ENCODE peak calls at places on chromosomes 3 and 15, in ten cellular contexts. L is sigmoid colon, X is HepG2, S is NB4, I is heart left ventricle, V is GM13976, J is MM.1S, Z is fibroblast of pulmonary artery, A is IMR-90, Y is endothelial cell. H is an unnamed sample.

GRCh38 chr3:54681706-54682105 is 246.2 kb downstream of the LRTM1 start:
- DNase-seq in L (no peak), X (no peak), S (no peak), I (no peak), V (no peak), J (no peak), Z (no peak), A (no peak), Y (no peak), H (no peak)

GRCh38 chr15:47027322-47027946 is 689.9 kb upstream of the SEMA6D start:
- DNase-seq in L (no peak), X (no peak), S (peak), I (no peak), V (no peak), J (peak), Z (no peak), A (no peak), Y (no peak), H (no peak)

GRCh38 chr3:149352556-149352955 is 19.1 kb upstream of the TM4SF18 start:
- DNase-seq in L (peak), X (peak), S (peak), I (peak), V (peak), J (peak), Z (peak), A (peak), Y (peak), H (peak)

GRCh38 chr3:72892870-72893269 is 5.0 kb downstream of the GXYLT2 start:
- DNase-seq in L (no peak), X (peak), S (peak), I (no peak), V (no peak), J (no peak), Z (peak), A (no peak), Y (peak), H (no peak)

GRCh38 chr15:43241100-43241499 is 20.3 kb upstream of the EPB42 start:
- DNase-seq in L (peak), X (no peak), S (no peak), I (no peak), V (no peak), J (no peak), Z (peak), A (peak), Y (no peak), H (no peak)

GRCh38 chr15:66483131-66483566 is 14.4 kb downstream of the SNAPC5 start:
- DNase-seq in L (no peak), X (no peak), S (peak), I (no peak), V (no peak), J (no peak), Z (no peak), A (peak), Y (no peak), H (no peak)

GRCh38 chr3:116048991-116049390 is 396.3 kb downstream of the LSAMP start:
- DNase-seq in L (no peak), X (no peak), S (no peak), I (no peak), V (no peak), J (no peak), Z (no peak), A (no peak), Y (no peak), H (no peak)

GRCh38 chr3:169203631-169204550 is 459.6 kb downstream of the MECOM start:
- DNase-seq in L (no peak), X (no peak), S (no peak), I (no peak), V (no peak), J (no peak), Z (peak), A (no peak), Y (no peak), H (no peak)

GRCh38 chr3:157199841-157200240 is 39.9 kb upstream of the CCNL1 start:
- DNase-seq in L (no peak), X (no peak), S (no peak), I (no peak), V (no peak), J (no peak), Z (peak), A (peak), Y (no peak), H (no peak)

GRCh38 chr15:80508783-80509182 is 104.6 kb downstream of the ARNT2 start:
- DNase-seq in L (no peak), X (no peak), S (no peak), I (no peak), V (no peak), J (no peak), Z (no peak), A (no peak), Y (no peak), H (no peak)

GRCh38 chr3:69009559-69010410 is 3.7 kb downstream of the EOGT start:
- DNase-seq in L (no peak), X (no peak), S (no peak), I (no peak), V (no peak), J (no peak), Z (peak), A (peak), Y (peak), H (no peak)

GRCh38 chr3:101383156-101383575 is 62.8 kb upstream of the IMPG2 start:
- DNase-seq in L (peak), X (no peak), S (no peak), I (no peak), V (no peak), J (no peak), Z (peak), A (peak), Y (no peak), H (no peak)

GRCh38 chr3:117735481-117736101 is 1026.0 kb downstream of the TUSC7 start:
- DNase-seq in L (no peak), X (no peak), S (no peak), I (no peak), V (no peak), J (no peak), Z (peak), A (peak), Y (no peak), H (no peak)

GRCh38 chr15:98802187-98802586 is 153.8 kb downstream of the IGF1R start:
- DNase-seq in L (no peak), X (no peak), S (no peak), I (no peak), V (no peak), J (no peak), Z (no peak), A (no peak), Y (no peak), H (no peak)

GRCh38 chr3:78970656-78971055 is 797.1 kb downstream of the ROBO1 start:
- DNase-seq in L (no peak), X (no peak), S (no peak), I (no peak), V (no peak), J (no peak), Z (no peak), A (peak), Y (no peak), H (no peak)

GRCh38 chr3:135217730-135218129 is 422.7 kb downstream of the EPHB1 start:
- DNase-seq in L (no peak), X (no peak), S (no peak), I (no peak), V (no peak), J (no peak), Z (no peak), A (no peak), Y (no peak), H (no peak)

GRCh38 chr15:52392008-52392687 is 96.5 kb upstream of the MYO5C start:
- DNase-seq in L (no peak), X (no peak), S (no peak), I (no peak), V (no peak), J (no peak), Z (peak), A (peak), Y (no peak), H (no peak)

GRCh38 chr3:62525276-62525675 is 151.9 kb upstream of the FEZF2 start:
- DNase-seq in L (no peak), X (no peak), S (no peak), I (no peak), V (no peak), J (no peak), Z (no peak), A (peak), Y (no peak), H (no peak)

GRCh38 chr15:71374607-71375352 is 259.5 kb downstream of the THSD4 start:
- DNase-seq in L (no peak), X (no peak), S (no peak), I (no peak), V (no peak), J (no peak), Z (peak), A (peak), Y (no peak), H (no peak)

GRCh38 chr15:34818531-34818930 is 23.2 kb upstream of the ACTC1 start:
- DNase-seq in L (no peak), X (no peak), S (no peak), I (no peak), V (no peak), J (no peak), Z (no peak), A (peak), Y (no peak), H (no peak)

GRCh38 chr3:23533596-23534386 is 272.0 kb upstream of the UBE2E1 start:
- DNase-seq in L (no peak), X (no peak), S (no peak), I (no peak), V (no peak), J (no peak), Z (no peak), A (no peak), Y (no peak), H (no peak)

GRCh38 chr3:5840091-5840490 is 652.6 kb downstream of the EDEM1 start:
- DNase-seq in L (no peak), X (no peak), S (no peak), I (no peak), V (no peak), J (no peak), Z (no peak), A (no peak), Y (no peak), H (no peak)

GRCh38 chr15:61861962-61862361 is 198.3 kb downstream of the VPS13C start:
- DNase-seq in L (no peak), X (no peak), S (no peak), I (no peak), V (no peak), J (no peak), Z (no peak), A (no peak), Y (no peak), H (no peak)

GRCh38 chr3:184718431-184718830 is 6.6 kb upstream of the MAGEF1 start:
- DNase-seq in L (no peak), X (no peak), S (no peak), I (no peak), V (no peak), J (no peak), Z (no peak), A (no peak), Y (no peak), H (no peak)

GRCh38 chr15:62121273-62122015 is 43.6 kb downstream of the C2CD4B start:
- DNase-seq in L (no peak), X (no peak), S (no peak), I (no peak), V (no peak), J (peak), Z (no peak), A (no peak), Y (no peak), H (no peak)

GRCh38 chr3:105845488-105845887 is 23.3 kb downstream of the CBLB start:
- DNase-seq in L (no peak), X (peak), S (no peak), I (no peak), V (no peak), J (no peak), Z (no peak), A (no peak), Y (no peak), H (no peak)

GRCh38 chr3:131728898-131729297 is 226.1 kb upstream of the MRPL3 start:
- DNase-seq in L (no peak), X (no peak), S (no peak), I (no peak), V (no peak), J (no peak), Z (no peak), A (no peak), Y (no peak), H (no peak)

DNA sequence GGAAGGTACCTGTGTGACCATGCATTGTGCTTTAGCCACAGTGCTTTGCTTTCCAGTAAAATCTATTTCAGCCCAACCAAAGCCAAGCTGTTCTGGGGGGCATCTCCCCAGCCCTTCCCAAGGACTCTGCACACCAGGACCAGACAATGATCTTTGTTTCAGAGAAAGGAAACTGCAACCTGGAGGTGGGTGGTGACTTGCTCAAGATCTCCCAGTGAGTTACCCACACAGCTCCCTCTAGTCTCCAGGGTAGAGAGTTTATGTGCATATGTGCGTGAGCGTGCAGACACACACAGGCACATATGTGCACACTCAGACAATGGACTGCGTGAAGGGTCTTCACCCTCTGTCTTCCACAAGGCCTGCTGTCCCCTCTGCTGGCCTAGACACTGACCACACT is 162.4 kb upstream of the TLE3 start:
- DNase-seq in L (no peak), X (no peak), S (peak), I (no peak), V (no peak), J (peak), Z (no peak), A (no peak), Y (no peak), H (no peak)
- TF ChIP-seq CTCF in L (no peak), X (no peak), S (peak), I (no peak), V (peak), J (no peak), Z (no peak), A (no peak), Y (no peak), H (peak)

GRCh38 chr3:13192471-13193213 is 119.4 kb upstream of the IQSEC1 start:
- DNase-seq in L (peak), X (peak), S (peak), I (peak), V (no peak), J (no peak), Z (no peak), A (peak), Y (peak), H (no peak)
- TF ChIP-seq CTCF in L (no peak), X (peak), S (peak), I (no peak), V (no peak), J (peak), Z (peak), A (peak), Y (peak), H (no peak)

DNA sequence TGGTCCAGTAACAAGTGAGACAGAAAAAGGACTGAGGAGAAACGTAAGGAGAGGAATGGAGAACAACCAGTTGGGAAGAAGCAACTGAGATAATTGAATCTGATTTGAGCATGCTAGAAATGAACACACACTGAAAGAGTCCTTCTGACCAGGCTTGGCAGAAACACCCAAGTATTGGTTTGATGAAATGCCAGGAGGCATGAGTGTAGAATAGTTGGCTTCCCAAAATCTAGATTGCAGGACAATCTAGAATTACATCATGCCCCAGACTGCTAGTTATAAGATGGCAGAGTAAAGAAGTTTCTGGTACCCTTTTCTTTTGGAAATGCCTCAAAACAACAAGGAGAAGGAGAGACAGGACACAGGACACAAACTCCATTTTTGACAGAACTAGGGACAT is 189.7 kb upstream of the STT3B start:
- DNase-seq in L (no peak), X (no peak), S (no peak), I (no peak), V (no peak), J (no peak), Z (no peak), A (no peak), Y (no peak), H (no peak)
- TF ChIP-seq CTCF in L (no peak), X (no peak), S (no peak), I (no peak), V (no peak), J (no peak), Z (no peak), A (no peak), Y (no peak), H (no peak)

DNA sequence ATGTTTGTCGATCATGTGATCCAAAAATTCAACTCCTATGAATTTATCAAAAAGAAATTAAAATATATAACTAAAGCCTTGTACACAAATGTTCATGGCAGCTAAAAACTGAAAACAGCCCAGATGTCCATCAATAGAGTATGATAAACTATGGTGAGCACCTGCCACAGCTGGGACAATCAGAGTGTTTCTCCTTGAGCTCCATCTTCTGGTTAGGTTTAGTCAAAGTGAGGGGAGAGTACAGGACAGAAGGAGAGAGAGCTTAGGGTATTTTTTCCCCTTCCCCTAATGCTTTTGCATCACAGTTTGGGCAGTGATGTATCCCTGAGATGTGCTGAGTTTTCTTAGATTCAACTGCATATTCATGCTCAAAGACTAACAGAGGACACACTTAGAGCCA is 65.5 kb downstream of the FSIP1 start:
- DNase-seq in L (no peak), X (peak), S (no peak), I (no peak), V (no peak), J (no peak), Z (no peak), A (no peak), Y (no peak), H (no peak)
- TF ChIP-seq CTCF in L (no peak), X (no peak), S (no peak), I (no peak), V (no peak), J (no peak), Z (no peak), A (no peak), Y (no peak), H (no peak)

GRCh38 chr3:9793161-9793781 is 389 bp downstream of the ARPC4 start:
- DNase-seq in L (no peak), X (peak), S (peak), I (no peak), V (no peak), J (peak), Z (peak), A (peak), Y (peak), H (no peak)

GRCh38 chr3:9791790-9792404 is 376 bp downstream of the TADA3 start:
- DNase-seq in L (no peak), X (no peak), S (no peak), I (no peak), V (no peak), J (no peak), Z (no peak), A (no peak), Y (no peak), H (no peak)

GRCh38 chr3:9794400-9794799 is 1.5 kb downstream of the ARPC4 start:
- DNase-seq in L (no peak), X (no peak), S (no peak), I (no peak), V (no peak), J (no peak), Z (no peak), A (no peak), Y (no peak), H (no peak)

GRCh38 chr3:9791127-9791526 is 1.1 kb downstream of the TADA3 start:
- DNase-seq in L (no peak), X (no peak), S (no peak), I (no peak), V (no peak), J (no peak), Z (no peak), A (no peak), Y (no peak), H (no peak)

DNA sequence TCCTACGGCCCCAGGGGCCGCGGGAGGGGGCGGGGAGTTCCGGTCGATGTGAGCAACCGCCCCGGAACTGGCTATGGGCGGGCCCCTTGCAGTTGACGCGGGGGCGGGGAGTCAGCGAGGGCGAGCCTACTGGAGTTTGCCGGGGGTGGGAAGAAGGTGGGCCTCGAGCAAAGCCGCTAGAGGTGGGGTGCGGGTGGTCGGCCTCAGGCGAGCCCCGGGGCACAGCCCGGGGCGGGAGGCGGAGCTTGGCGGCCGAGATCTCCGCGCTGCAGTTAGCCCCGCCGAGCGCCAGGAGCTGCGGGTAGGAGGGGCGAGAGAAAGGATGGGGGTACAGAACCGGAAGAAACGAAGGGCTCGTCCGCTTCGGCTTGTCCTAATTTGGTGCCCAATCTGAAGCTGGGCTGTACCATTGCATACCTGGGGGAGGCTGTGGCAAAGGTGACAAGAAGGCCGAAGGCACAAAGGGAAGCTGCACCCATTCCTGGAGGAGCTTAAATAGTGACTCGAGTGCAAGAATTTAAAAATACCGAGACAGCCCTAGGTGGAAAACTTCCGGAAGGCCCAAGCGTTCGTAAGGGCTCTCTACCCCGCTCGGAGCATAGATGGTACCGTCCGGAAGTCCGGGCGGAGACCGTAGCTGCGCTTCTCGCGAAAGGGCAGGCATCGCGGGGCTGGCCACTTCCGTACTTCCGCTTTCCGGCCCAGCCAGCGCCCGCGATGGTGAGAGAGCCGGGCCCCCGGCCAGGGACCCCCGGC is at the start of the genes ARPC4 and TADA3:
- DNase-seq in L (peak), X (peak), S (peak), I (peak), V (peak), J (peak), Z (peak), A (peak), Y (peak), H (peak)
- TF ChIP-seq CTCF in L (peak), X (no peak), S (no peak), I (no peak), V (no peak), J (no peak), Z (no peak), A (no peak), Y (no peak), H (no peak)

GRCh38 chr3:111892070-111892469 is 33.0 kb downstream of the PHLDB2 start:
- DNase-seq in L (no peak), X (no peak), S (no peak), I (no peak), V (no peak), J (no peak), Z (no peak), A (no peak), Y (no peak), H (no peak)

GRCh38 chr3:111899966-111900365 is 40.9 kb downstream of the PHLDB2 start:
- DNase-seq in L (no peak), X (no peak), S (no peak), I (no peak), V (no peak), J (peak), Z (no peak), A (no peak), Y (no peak), H (no peak)

GRCh38 chr3:111890051-111890580 is 31.1 kb downstream of the PHLDB2 start:
- DNase-seq in L (no peak), X (no peak), S (no peak), I (no peak), V (no peak), J (peak), Z (no peak), A (no peak), Y (no peak), H (no peak)

DNA sequence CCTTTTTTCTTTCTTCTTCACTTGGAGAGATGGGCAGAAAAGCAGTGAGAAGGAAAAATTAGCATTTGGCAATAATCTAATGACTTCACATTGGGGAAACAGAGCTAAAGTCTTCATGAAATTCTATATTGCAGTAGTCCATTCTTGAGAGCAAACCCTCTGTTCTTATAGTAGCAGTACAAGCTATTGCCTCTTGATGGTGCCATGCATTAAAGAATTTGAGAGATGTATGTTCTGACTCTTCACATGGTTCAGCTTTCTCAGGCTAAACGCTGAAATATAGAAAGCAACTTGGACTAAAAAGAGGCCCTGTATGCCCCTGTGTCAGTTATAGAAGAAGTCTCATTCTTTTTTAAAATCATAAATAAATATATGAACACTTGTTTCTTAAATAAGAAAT is 36.0 kb downstream of the PHLDB2 start:
- DNase-seq in L (no peak), X (peak), S (peak), I (no peak), V (peak), J (peak), Z (peak), A (peak), Y (no peak), H (peak)
- TF ChIP-seq CTCF in L (no peak), X (peak), S (no peak), I (no peak), V (no peak), J (peak), Z (peak), A (peak), Y (no peak), H (peak)

H was measured in GM13977.